ENCODE peak calls at places on chromosome X, in six cellular contexts. G is NAMALWA, U is left kidney, M is NCI-H1092 treated with DMSO at 0.1 percent for 48 hours, I is SJSA1, X is HEK293T. D is an unnamed sample.

GRCh38 chrX:46208225-46208854 is 336.9 kb downstream of the ZNF674 start:
- DNase-seq in G (no peak), U (no peak), M (no peak), I (peak; percentile 7), X (no peak), D (no peak)

GRCh38 chrX:11427082-11428033 is 134.1 kb downstream of the AMELX start:
- DNase-seq in G (no peak), U (peak; percentile 65), M (no peak), I (no peak), X (no peak), D (peak; percentile 22)

GRCh38 chrX:152895724-152896420 is 2.0 kb upstream of the ZNF185 start:
- DNase-seq in G (no peak), U (no peak), M (no peak), I (peak; percentile 49), X (no peak), D (no peak)

GRCh38 chrX:129845616-129846190 is 2.0 kb upstream of the ZDHHC9 start:
- DNase-seq in G (no peak), U (no peak), M (no peak), I (no peak), X (no peak), D (peak; percentile 40)

GRCh38 chrX:130060122-130061069 is 49.9 kb downstream of the ELF4 start:
- DNase-seq in G (peak; percentile 76), U (peak; percentile 88), M (peak; percentile 76), I (peak; percentile 84), X (peak; percentile 99), D (peak; percentile 77)

GRCh38 chrX:51024106-51024696 is 113.7 kb downstream of the BMP15 start:
- DNase-seq in G (peak; percentile 22), U (peak; percentile 27), M (no peak), I (no peak), X (no peak), D (no peak)

GRCh38 chrX:105314468-105314867 is 94.0 kb upstream of the TEX13A start:
- DNase-seq in G (no peak), U (no peak), M (no peak), I (no peak), X (no peak), D (no peak)

GRCh38 chrX:74178536-74178935 is 125.4 kb upstream of the ZCCHC13 start:
- DNase-seq in G (no peak), U (peak; percentile 55), M (no peak), I (no peak), X (peak; percentile 61), D (peak; percentile 49)

GRCh38 chrX:124216396-124217124 is 115.9 kb upstream of the TEX13D start:
- DNase-seq in G (no peak), U (no peak), M (no peak), I (no peak), X (no peak), D (peak; percentile 65)

GRCh38 chrX:15675490-15675921 is 10.9 kb upstream of the CLTRN start:
- DNase-seq in G (peak; percentile 81), U (peak; percentile 89), M (peak; percentile 96), I (peak; percentile 91), X (peak; percentile 75), D (peak; percentile 85)

GRCh38 chrX:41377624-41378023 is 43.7 kb downstream of the DDX3X start:
- DNase-seq in G (no peak), U (no peak), M (no peak), I (no peak), X (no peak), D (no peak)

GRCh38 chrX:153420851-153421599 is 9.8 kb downstream of the ZFP92 start:
- DNase-seq in G (no peak), U (no peak), M (no peak), I (no peak), X (no peak), D (no peak)

GRCh38 chrX:40434947-40435346 is 145.8 kb upstream of the ATP6AP2 start:
- DNase-seq in G (no peak), U (peak; percentile 81), M (peak; percentile 85), I (no peak), X (peak; percentile 53), D (peak; percentile 37)

GRCh38 chrX:8668797-8669196 is 63.1 kb downstream of the ANOS1 start:
- DNase-seq in G (no peak), U (peak; percentile 31), M (no peak), I (no peak), X (no peak), D (peak; percentile 84)

GRCh38 chrX:1103360-1103759 is 109.1 kb downstream of the CRLF2 start:
- DNase-seq in G (no peak), U (no peak), M (no peak), I (no peak), X (no peak), D (no peak)

GRCh38 chrX:70030242-70030823 is 19.4 kb downstream of the AWAT2 start:
- DNase-seq in G (peak; percentile 60), U (peak; percentile 65), M (peak; percentile 25), I (peak; percentile 7), X (peak; percentile 77), D (peak; percentile 74)

D was measured in mesendoderm.